ENCODE peak calls at places on chromosomes 13 and 19, in ten cellular contexts. X is kidney; K is kidney epithelial cell; S is OCI-LY7; Z is CD8-positive, alpha-beta T cell; D is GM23248; E is stomach; U is GM06990; M is right atrium auricular region; A is uterus. Y is an unnamed sample.

GRCh38 chr19:49441210-49441959 is at the start of gene SLC17A7:
- DNase-seq in X (peak), K (no peak), S (peak), Z (peak), D (peak), E (no peak), U (peak), M (peak), A (peak), Y (peak)

GRCh38 chr13:112983428-112984196 is 14.6 kb downstream of the MCF2L start:
- DNase-seq in X (no peak), K (no peak), S (no peak), Z (no peak), D (no peak), E (no peak), U (no peak), M (peak), A (no peak), Y (no peak)

GRCh38 chr19:35120898-35121297 is 5.3 kb downstream of the FXYD3 start:
- DNase-seq in X (no peak), K (no peak), S (no peak), Z (no peak), D (peak), E (no peak), U (no peak), M (no peak), A (no peak), Y (no peak)

GRCh38 chr13:52925221-52925620 is 76.8 kb upstream of the PCDH8 start:
- DNase-seq in X (no peak), K (no peak), S (no peak), Z (no peak), D (no peak), E (no peak), U (no peak), M (no peak), A (no peak), Y (no peak)

GRCh38 chr13:41645313-41645712 is 188.0 kb downstream of the RGCC start:
- DNase-seq in X (peak), K (peak), S (no peak), Z (no peak), D (peak), E (no peak), U (no peak), M (peak), A (peak), Y (no peak)

GRCh38 chr13:110841846-110842245 is 73.0 kb downstream of the ANKRD10 start:
- DNase-seq in X (no peak), K (peak), S (no peak), Z (no peak), D (peak), E (no peak), U (no peak), M (no peak), A (no peak), Y (no peak)

GRCh38 chr13:81927347-81927746 is 1586.4 kb upstream of the SPRY2 start:
- DNase-seq in X (no peak), K (no peak), S (no peak), Z (no peak), D (no peak), E (no peak), U (no peak), M (no peak), A (no peak), Y (no peak)

GRCh38 chr13:23790591-23791170 is 98.5 kb downstream of the MIPEP start:
- DNase-seq in X (no peak), K (no peak), S (no peak), Z (no peak), D (peak), E (no peak), U (no peak), M (no peak), A (no peak), Y (no peak)

GRCh38 chr19:1080360-1081161 is 13.6 kb downstream of the ARHGAP45 start:
- DNase-seq in X (peak), K (no peak), S (no peak), Z (peak), D (no peak), E (no peak), U (no peak), M (no peak), A (no peak), Y (no peak)

GRCh38 chr19:27718262-27718661 is 1494.7 kb downstream of the UQCRFS1 start:
- DNase-seq in X (no peak), K (no peak), S (no peak), Z (no peak), D (no peak), E (no peak), U (no peak), M (no peak), A (no peak), Y (no peak)

GRCh38 chr19:6802336-6803035 is 30.0 kb downstream of the VAV1 start:
- DNase-seq in X (no peak), K (no peak), S (peak), Z (peak), D (no peak), E (peak), U (peak), M (peak), A (peak), Y (peak)

GRCh38 chr19:1081301-1082164 is 13.6 kb downstream of the POLR2E start:
- DNase-seq in X (peak), K (no peak), S (no peak), Z (no peak), D (no peak), E (no peak), U (no peak), M (no peak), A (no peak), Y (no peak)

GRCh38 chr19:29660835-29661234 is 4.4 kb upstream of the PLEKHF1 start:
- DNase-seq in X (no peak), K (no peak), S (no peak), Z (peak), D (peak), E (no peak), U (no peak), M (no peak), A (no peak), Y (no peak)

GRCh38 chr13:106151056-106151699 is 384.3 kb downstream of the EFNB2 start:
- DNase-seq in X (no peak), K (peak), S (no peak), Z (no peak), D (peak), E (no peak), U (no peak), M (no peak), A (no peak), Y (no peak)

GRCh38 chr13:114140131-114140908 is 7.9 kb upstream of the RASA3 start:
- DNase-seq in X (peak), K (no peak), S (no peak), Z (peak), D (no peak), E (no peak), U (no peak), M (no peak), A (no peak), Y (peak)

GRCh38 chr19:16327911-16328823 is 3.5 kb downstream of the KLF2 start:
- DNase-seq in X (peak), K (no peak), S (peak), Z (peak), D (peak), E (peak), U (peak), M (peak), A (peak), Y (peak)

GRCh38 chr13:43127827-43128226 is 104.4 kb downstream of the DNAJC15 start:
- DNase-seq in X (no peak), K (no peak), S (peak), Z (no peak), D (no peak), E (no peak), U (peak), M (no peak), A (no peak), Y (no peak)

GRCh38 chr13:40170982-40171381 is 495.5 kb downstream of the FOXO1 start:
- DNase-seq in X (no peak), K (no peak), S (no peak), Z (no peak), D (peak), E (no peak), U (no peak), M (no peak), A (no peak), Y (no peak)

GRCh38 chr13:51829236-51829899 is 15.6 kb downstream of the TMEM272 start:
- DNase-seq in X (no peak), K (no peak), S (peak), Z (no peak), D (no peak), E (no peak), U (no peak), M (no peak), A (no peak), Y (no peak)

GRCh38 chr13:109971006-109971744 is 184.8 kb upstream of the IRS2 start:
- DNase-seq in X (no peak), K (no peak), S (no peak), Z (no peak), D (peak), E (no peak), U (no peak), M (no peak), A (no peak), Y (no peak)

GRCh38 chr13:73835138-73835721 is 299.0 kb downstream of the KLF12 start:
- DNase-seq in X (no peak), K (no peak), S (peak), Z (no peak), D (peak), E (no peak), U (peak), M (no peak), A (no peak), Y (no peak)

GRCh38 chr19:35249146-35249847 is 495 bp downstream of the LSR start:
- DNase-seq in X (peak), K (no peak), S (peak), Z (no peak), D (no peak), E (no peak), U (no peak), M (peak), A (no peak), Y (no peak)

GRCh38 chr19:47113446-47114348 is at the start of gene ZC3H4:
- DNase-seq in X (peak), K (peak), S (peak), Z (peak), D (peak), E (peak), U (peak), M (peak), A (peak), Y (peak)

GRCh38 chr13:25686831-25687495 is 315.2 kb downstream of the ATP8A2 start:
- DNase-seq in X (no peak), K (no peak), S (no peak), Z (no peak), D (no peak), E (no peak), U (no peak), M (no peak), A (no peak), Y (no peak)

GRCh38 chr13:106499905-106500304 is 35.6 kb downstream of the EFNB2 start:
- DNase-seq in X (no peak), K (no peak), S (no peak), Z (no peak), D (no peak), E (no peak), U (peak), M (no peak), A (no peak), Y (no peak)

GRCh38 chr19:13137290-13137794 is 12.8 kb downstream of the STX10 start:
- DNase-seq in X (no peak), K (no peak), S (no peak), Z (no peak), D (no peak), E (no peak), U (no peak), M (no peak), A (no peak), Y (no peak)

GRCh38 chr19:13132471-13133166 is 14.6 kb downstream of the NACC1 start:
- DNase-seq in X (no peak), K (no peak), S (no peak), Z (no peak), D (peak), E (no peak), U (no peak), M (no peak), A (no peak), Y (no peak)

GRCh38 chr19:13133241-13133870 is 15.3 kb downstream of the NACC1 start:
- DNase-seq in X (no peak), K (no peak), S (no peak), Z (no peak), D (no peak), E (no peak), U (no peak), M (no peak), A (no peak), Y (no peak)

GRCh38 chr19:13134626-13135025 is 15.5 kb downstream of the STX10 start:
- DNase-seq in X (no peak), K (no peak), S (no peak), Z (no peak), D (peak), E (no peak), U (no peak), M (no peak), A (no peak), Y (no peak)

GRCh38 chr19:13135068-13136062 is 14.8 kb downstream of the STX10 start:
- DNase-seq in X (no peak), K (no peak), S (no peak), Z (no peak), D (no peak), E (no peak), U (no peak), M (no peak), A (no peak), Y (no peak)
- H3K4me3 ChIP-seq in X (no peak), K (no peak), S (no peak), Z (no peak), D (no peak), E (no peak), U (no peak), M (no peak), A (no peak), Y (no peak)

GRCh38 chr13:45587897-45588296 is 27.6 kb downstream of the ERICH6B start:
- DNase-seq in X (no peak), K (no peak), S (no peak), Z (no peak), D (no peak), E (no peak), U (no peak), M (no peak), A (no peak), Y (no peak)

GRCh38 chr13:45584816-45585215 is 30.7 kb downstream of the ERICH6B start:
- DNase-seq in X (no peak), K (no peak), S (no peak), Z (no peak), D (peak), E (no peak), U (no peak), M (no peak), A (no peak), Y (no peak)

GRCh38 chr13:45582533-45583076 is 32.9 kb downstream of the ERICH6B start:
- DNase-seq in X (no peak), K (no peak), S (no peak), Z (no peak), D (no peak), E (no peak), U (no peak), M (no peak), A (no peak), Y (no peak)
- H3K4me3 ChIP-seq in X (no peak), K (no peak), S (no peak), Z (no peak), D (no peak), E (no peak), U (no peak), M (no peak), A (no peak), Y (no peak)

DNA sequence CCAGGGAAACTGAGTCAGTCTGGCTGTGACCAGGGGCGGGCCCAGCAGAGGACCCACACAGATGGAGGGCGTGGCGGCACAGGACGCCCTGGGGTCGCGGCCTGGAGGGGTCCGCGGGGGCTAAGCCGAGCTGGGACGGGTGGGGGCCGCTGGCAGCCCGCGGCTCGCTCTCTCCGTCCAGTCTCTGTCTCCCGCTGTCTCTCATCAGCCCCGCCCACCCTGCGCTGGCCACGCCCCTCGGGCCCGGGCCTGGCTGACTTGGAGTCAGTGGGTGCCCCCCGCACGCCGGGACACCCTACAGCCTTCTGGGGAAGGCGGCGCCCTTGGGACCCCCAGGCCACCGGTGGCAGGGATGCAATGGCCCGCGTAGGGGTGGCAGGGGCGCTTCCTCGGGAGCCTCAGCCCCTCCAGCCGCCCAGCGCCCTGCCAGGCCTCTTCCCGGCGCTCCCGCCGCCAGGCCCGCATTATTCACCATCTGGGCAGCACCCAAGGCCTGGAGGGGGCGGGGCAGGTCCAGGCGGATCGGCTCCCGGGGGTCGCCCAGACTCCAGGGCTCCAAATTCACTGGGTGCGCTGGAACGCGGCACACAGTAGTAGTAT is at the start of gene TBXA2R:
- DNase-seq in X (peak), K (no peak), S (peak), Z (peak), D (peak), E (peak), U (no peak), M (peak), A (peak), Y (no peak)
- H3K4me3 ChIP-seq in X (peak), K (peak), S (no peak), Z (peak), D (peak), E (peak), U (no peak), M (peak), A (peak), Y (peak)

GRCh38 chr19:45999653-46000121 is 4.4 kb downstream of the CCDC61 start:
- DNase-seq in X (no peak), K (no peak), S (no peak), Z (no peak), D (peak), E (no peak), U (no peak), M (no peak), A (no peak), Y (peak)
- H3K4me3 ChIP-seq in X (no peak), K (no peak), S (no peak), Z (no peak), D (no peak), E (no peak), U (no peak), M (no peak), A (no peak), Y (no peak)

GRCh38 chr19:18254546-18255500 is 19.4 kb downstream of the IQCN start:
- DNase-seq in X (peak), K (no peak), S (peak), Z (no peak), D (peak), E (peak), U (no peak), M (no peak), A (no peak), Y (no peak)
- H3K4me3 ChIP-seq in X (no peak), K (no peak), S (no peak), Z (no peak), D (no peak), E (no peak), U (no peak), M (no peak), A (no peak), Y (no peak)

GRCh38 chr13:20826301-20826700 is 52.5 kb upstream of the EEF1AKMT1 start:
- DNase-seq in X (no peak), K (no peak), S (no peak), Z (no peak), D (no peak), E (no peak), U (no peak), M (no peak), A (no peak), Y (no peak)

GRCh38 chr13:20831933-20832332 is 58.2 kb upstream of the EEF1AKMT1 start:
- DNase-seq in X (no peak), K (no peak), S (no peak), Z (no peak), D (no peak), E (no peak), U (no peak), M (no peak), A (no peak), Y (no peak)

GRCh38 chr13:20826810-20827560 is 53.2 kb upstream of the EEF1AKMT1 start:
- DNase-seq in X (no peak), K (no peak), S (peak), Z (no peak), D (peak), E (no peak), U (no peak), M (no peak), A (no peak), Y (no peak)

GRCh38 chr13:20831254-20831653 is 57.5 kb upstream of the EEF1AKMT1 start:
- DNase-seq in X (no peak), K (no peak), S (no peak), Z (no peak), D (no peak), E (no peak), U (no peak), M (no peak), A (no peak), Y (no peak)

DNA sequence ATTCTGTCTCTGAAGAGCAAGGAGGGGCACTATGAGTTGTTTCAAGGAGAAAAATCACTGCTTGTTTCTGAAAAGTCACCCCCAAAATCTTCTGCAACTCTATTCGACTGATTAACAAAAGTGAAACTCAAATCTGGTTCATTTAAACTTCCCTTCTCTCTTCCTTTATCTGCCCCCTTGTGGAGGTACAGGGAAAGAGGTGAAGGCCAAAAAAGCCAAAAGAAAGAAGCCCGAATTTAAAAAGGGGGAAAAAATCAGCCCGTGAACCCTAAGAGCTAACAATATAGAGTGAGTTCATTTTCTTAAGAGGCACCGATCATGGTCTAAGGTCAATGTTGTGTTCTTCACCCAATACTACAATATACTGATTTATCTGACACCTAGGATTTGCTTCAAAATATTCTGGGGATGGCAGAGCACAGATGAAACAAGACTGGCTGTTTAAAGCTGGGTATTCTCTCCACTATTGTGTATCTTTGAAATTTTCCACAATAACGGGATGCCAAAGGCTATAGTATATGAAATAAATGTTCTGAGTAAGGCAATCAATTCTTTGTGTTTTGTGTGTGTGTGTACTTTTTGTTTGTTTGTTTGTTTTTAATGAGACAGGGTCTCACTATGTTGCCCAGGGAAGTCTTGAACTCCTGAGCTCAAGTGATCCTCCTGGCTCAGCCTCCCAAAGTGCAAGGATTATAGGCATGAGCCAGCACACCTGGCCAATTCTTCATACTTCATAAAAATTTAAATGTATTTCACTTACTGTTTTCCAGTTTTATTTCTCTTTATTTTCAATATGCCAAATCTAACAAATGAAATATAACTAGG is 55.0 kb upstream of the EEF1AKMT1 start:
- DNase-seq in X (no peak), K (no peak), S (peak), Z (peak), D (peak), E (no peak), U (peak), M (no peak), A (peak), Y (no peak)
- H3K4me3 ChIP-seq in X (peak), K (no peak), S (no peak), Z (no peak), D (peak), E (no peak), U (no peak), M (no peak), A (no peak), Y (no peak)

GRCh38 chr19:48397263-48397635 is 3.8 kb downstream of the GRIN2D start:
- DNase-seq in X (no peak), K (no peak), S (no peak), Z (no peak), D (no peak), E (no peak), U (no peak), M (no peak), A (no peak), Y (no peak)
- H3K4me3 ChIP-seq in X (no peak), K (no peak), S (no peak), Z (peak), D (peak), E (no peak), U (no peak), M (no peak), A (no peak), Y (no peak)